ENCODE peak calls at places on chromosomes 1 and 21, in nine cellular contexts. B is A549, Y is psoas muscle, Z is cardiac muscle cell, K is sigmoid colon, I is AG04450, E is right lobe of liver, X is left lung, M is Panc1. L is an unnamed sample.

GRCh38 chr1:36149973-36150295 is 648 bp upstream of the TRAPPC3 start:
- DNase-seq in I (no peak), M (no peak), B (no peak), Z (no peak), K (no peak), Y (no peak), X (no peak), E (no peak), L (no peak)

GRCh38 chr1:235703516-235703915 is 53.9 kb upstream of the GNG4 start:
- DNase-seq in M (peak; percentile 41), K (no peak), I (no peak), Y (no peak), E (no peak), Z (peak; percentile 43), B (no peak), X (no peak), L (no peak)

GRCh38 chr1:222452031-222452430 is 95.9 kb downstream of the HHIPL2 start:
- DNase-seq in E (no peak), K (no peak), Y (no peak), M (no peak), B (no peak), X (no peak), I (no peak), Z (no peak), L (no peak)

GRCh38 chr1:193212637-193213036 is 26.2 kb upstream of the B3GALT2 start:
- DNase-seq in X (no peak), Y (no peak), E (no peak), M (no peak), B (no peak), I (no peak), K (no peak), Z (no peak), L (no peak)

GRCh38 chr21:41868062-41868710 is 11.0 kb downstream of the PRDM15 start:
- DNase-seq in E (no peak), K (no peak), X (no peak), I (no peak), Z (no peak), M (no peak), Y (no peak), B (no peak), L (no peak)

GRCh38 chr1:222606757-222607156 is 11.1 kb upstream of the MIA3 start:
- DNase-seq in Z (no peak), I (no peak), E (no peak), B (no peak), Y (no peak), M (no peak), K (no peak), X (no peak), L (no peak)

GRCh38 chr1:228885845-228886244 is 150.6 kb downstream of the RHOU start:
- DNase-seq in E (no peak), B (no peak), K (no peak), Y (no peak), X (no peak), Z (no peak), I (no peak), M (no peak), L (no peak)

GRCh38 chr1:5831600-5832335 is 160.5 kb downstream of the NPHP4 start:
- DNase-seq in M (no peak), Z (no peak), X (peak; percentile 30), E (peak; percentile 26), K (no peak), I (no peak), Y (peak; percentile 34), B (no peak), L (no peak)

GRCh38 chr21:41605934-41606285 is 98.0 kb upstream of the TMPRSS2 start:
- DNase-seq in Y (no peak), K (peak; percentile 37), E (no peak), M (no peak), Z (no peak), I (no peak), B (no peak), X (no peak), L (no peak)

GRCh38 chr1:45370575-45370974 is 30.3 kb upstream of the MUTYH start:
- DNase-seq in I (no peak), Z (no peak), X (no peak), K (no peak), E (no peak), Y (no peak), M (no peak), B (no peak), L (no peak)

GRCh38 chr1:45364294-45364693 is 24.1 kb upstream of the MUTYH start:
- DNase-seq in Y (no peak), Z (no peak), B (no peak), X (no peak), M (no peak), E (no peak), K (no peak), I (no peak), L (no peak)

GRCh38 chr1:45359882-45360513 is 19.8 kb upstream of the MUTYH start:
- DNase-seq in Y (peak; percentile 76), Z (peak; percentile 85), I (peak; percentile 38), E (no peak), X (no peak), K (peak; percentile 81), M (no peak), B (no peak), L (peak; percentile 33)

DNA sequence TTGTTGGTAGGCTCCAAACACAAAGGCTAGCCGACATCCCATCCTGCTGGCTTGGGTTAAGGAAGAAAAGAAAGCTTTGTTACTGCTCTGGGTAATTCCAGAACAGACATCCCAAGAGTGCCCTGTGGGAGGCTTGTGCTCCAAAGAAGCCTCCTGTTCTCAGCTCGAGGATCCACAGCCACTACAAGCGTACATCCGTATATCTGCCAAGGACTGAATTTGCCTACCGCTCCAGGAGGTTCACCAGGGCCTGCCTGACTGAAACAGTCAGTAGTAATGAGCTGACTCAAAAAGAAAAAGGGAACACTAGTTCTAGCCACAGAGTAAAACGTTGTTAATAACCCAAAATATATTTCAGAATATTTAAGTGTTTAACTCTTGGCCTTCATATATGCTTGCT is 24.8 kb upstream of the MUTYH start:
- DNase-seq in I (no peak), Y (no peak), M (no peak), Z (no peak), E (no peak), X (no peak), K (no peak), B (no peak), L (no peak)
- H3K9me3 ChIP-seq in I (no peaks in the 10 kb centered on the region), Y (no peaks in the 10 kb centered on the region), M (no peaks in the 10 kb centered on the region), Z (no peaks in the 10 kb centered on the region), E (no peaks in the 10 kb centered on the region), X (no peaks in the 10 kb centered on the region), K (no peaks in the 10 kb centered on the region), B (no peaks in the 10 kb centered on the region), L (no peaks in the 10 kb centered on the region)

GRCh38 chr1:205271277-205271676 is 43.5 kb downstream of the TMCC2 start:
- DNase-seq in B (no peak), X (no peak), Z (peak; percentile 53), Y (peak; percentile 69), K (no peak), M (no peak), I (no peak), E (no peak), L (no peak)
- TF ChIP-seq CTCF in B (peak; percentile 29), X (no peak), Z (peak; percentile 46), Y (no peak), K (no peak), M (no peak), I (peak; percentile 35), E (no peak), L (no peak)

GRCh38 chr1:1422465-1423244 is 1.6 kb upstream of the ANKRD65 start:
- DNase-seq in X (peak; percentile 53), M (no peak), B (no peak), E (peak; percentile 40), Y (no peak), Z (no peak), K (no peak), I (no peak), L (no peak)
- H3K27ac ChIP-seq in X (peak overlapping the region; percentile 7), M (peak overlapping the region; percentile 65), B (no peak overlapping the region), E (no peak overlapping the region), Y (no peak overlapping the region), Z (no peak overlapping the region), K (no peak overlapping the region), I (no peak overlapping the region), L (no peak overlapping the region)

GRCh38 chr1:19514391-19514831 is 29.1 kb upstream of the CAPZB start:
- DNase-seq in M (no peak), K (peak; percentile 78), I (peak; percentile 58), Y (peak; percentile 80), E (no peak), X (no peak), B (no peak), Z (peak; percentile 91), L (no peak)
- H3K9me3 ChIP-seq in M (no peaks in the 10 kb centered on the region), K (no peaks in the 10 kb centered on the region), I (peaks cover 6% of the 10 kb centered on the region), Y (no peaks in the 10 kb centered on the region), E (no peaks in the 10 kb centered on the region), X (no peaks in the 10 kb centered on the region), B (peaks cover 8% of the 10 kb centered on the region), Z (no peaks in the 10 kb centered on the region), L (no peaks in the 10 kb centered on the region)

GRCh38 chr1:184143449-184143848 is 91.9 kb downstream of the TSEN15 start:
- DNase-seq in Z (peak; percentile 43), I (no peak), X (no peak), Y (no peak), E (no peak), K (no peak), B (no peak), M (no peak), L (no peak)
- TF ChIP-seq CTCF in Z (no peak), I (peak; percentile 37), X (no peak), Y (peak; percentile 11), E (no peak), K (no peak), B (peak; percentile 7), M (no peak), L (no peak)

DNA sequence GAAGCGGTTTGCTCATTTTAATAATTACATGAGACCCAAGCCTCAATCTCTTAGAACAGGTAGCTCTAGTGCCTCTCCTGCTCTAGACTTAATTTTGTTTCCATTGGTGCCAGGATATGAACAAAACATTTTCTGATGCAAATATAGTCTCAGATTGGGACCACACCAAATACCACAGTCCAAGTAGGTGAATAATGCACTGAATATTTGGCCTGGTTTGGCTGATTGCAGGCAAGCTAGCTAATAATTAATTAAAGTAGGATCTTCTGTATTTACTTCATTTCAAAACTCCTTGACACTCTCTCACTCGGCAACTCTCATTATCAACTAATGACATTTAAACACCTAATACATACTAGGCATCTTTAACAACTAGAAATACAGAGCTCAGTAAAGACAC is 219.6 kb downstream of the LTN1 start:
- DNase-seq in X (no peak), M (no peak), K (no peak), E (no peak), Z (no peak), Y (no peak), I (no peak), B (no peak), L (no peak)
- H3K27ac ChIP-seq in X (no peak overlapping the region), M (no peak overlapping the region), K (peak overlapping the region; percentile 77), E (no peak overlapping the region), Z (peak overlapping the region; percentile 87), Y (no peak overlapping the region), I (no peak overlapping the region), B (no peak overlapping the region), L (no peak overlapping the region)